ENCODE peak calls at places on chromosomes 11 and 22, in eight cellular contexts. L is progenitor cell of endocrine pancreas, Q is cardiac fibroblast, F is GM23338, O is GM12865, E is HFFc6, D is cardiac muscle cell, U is left ventricle myocardium inferior. Z is an unnamed sample.

GRCh38 chr11:88384678-88385015 is 47.1 kb upstream of the CTSC start:
- DNase-seq in L (no peak), Q (peak), F (no peak), O (peak), E (peak), D (peak), U (no peak), Z (no peak)

GRCh38 chr11:118263694-118264567 is at the start of gene MPZL2:
- DNase-seq in L (peak), Q (no peak), F (peak), O (no peak), E (no peak), D (no peak), U (peak), Z (no peak)

GRCh38 chr11:118194835-118195627 is 18.6 kb upstream of the SCN2B start:
- DNase-seq in L (peak), Q (peak), F (no peak), O (no peak), E (peak), D (peak), U (peak), Z (peak)

GRCh38 chr11:77144854-77145428 is 16.9 kb downstream of the MYO7A start:
- DNase-seq in L (no peak), Q (no peak), F (no peak), O (no peak), E (no peak), D (no peak), U (no peak), Z (no peak)

GRCh38 chr22:23175817-23176644 is 4.3 kb upstream of the BCR start:
- DNase-seq in L (no peak), Q (no peak), F (no peak), O (peak), E (no peak), D (no peak), U (no peak), Z (no peak)

GRCh38 chr22:38243007-38243775 is 29.6 kb downstream of the TMEM184B start:
- DNase-seq in L (peak), Q (peak), F (no peak), O (no peak), E (no peak), D (peak), U (peak), Z (no peak)

GRCh38 chr11:119529063-119529845 is 106.3 kb upstream of the THY1 start:
- DNase-seq in L (no peak), Q (no peak), F (no peak), O (no peak), E (no peak), D (no peak), U (no peak), Z (no peak)

GRCh38 chr11:119594639-119595249 is 134.3 kb downstream of the NECTIN1 start:
- DNase-seq in L (no peak), Q (peak), F (no peak), O (no peak), E (peak), D (peak), U (no peak), Z (no peak)

GRCh38 chr11:118912742-118913410 is 12.8 kb downstream of the BCL9L start:
- DNase-seq in L (no peak), Q (peak), F (no peak), O (peak), E (no peak), D (no peak), U (no peak), Z (no peak)

GRCh38 chr22:41589260-41589600 is 410 bp downstream of the PMM1 start:
- DNase-seq in L (no peak), Q (peak), F (peak), O (peak), E (no peak), D (peak), U (no peak), Z (no peak)

GRCh38 chr11:102793677-102794290 is 4.2 kb downstream of the MMP1 start:
- DNase-seq in L (no peak), Q (no peak), F (no peak), O (no peak), E (no peak), D (no peak), U (no peak), Z (no peak)

GRCh38 chr11:72217856-72218745 is 1.5 kb downstream of the FOLR2 start:
- DNase-seq in L (no peak), Q (no peak), F (no peak), O (no peak), E (no peak), D (no peak), U (no peak), Z (no peak)

GRCh38 chr11:101706541-101706940 is 122.7 kb upstream of the TRPC6 start:
- DNase-seq in L (no peak), Q (peak), F (no peak), O (no peak), E (no peak), D (no peak), U (no peak), Z (no peak)

GRCh38 chr11:46643531-46643930 is 26.2 kb downstream of the ATG13 start:
- DNase-seq in L (no peak), Q (no peak), F (no peak), O (no peak), E (no peak), D (no peak), U (no peak), Z (no peak)

GRCh38 chr11:1783725-1784529 is 20.2 kb upstream of the CTSD start:
- DNase-seq in L (no peak), Q (no peak), F (no peak), O (no peak), E (no peak), D (no peak), U (no peak), Z (no peak)

GRCh38 chr22:44033689-44034088 is 9.6 kb downstream of the PARVB start:
- DNase-seq in L (no peak), Q (no peak), F (peak), O (no peak), E (no peak), D (peak), U (no peak), Z (no peak)

GRCh38 chr22:42711895-42712837 is 8.5 kb downstream of the A4GALT start:
- DNase-seq in L (no peak), Q (no peak), F (no peak), O (peak), E (no peak), D (no peak), U (no peak), Z (no peak)

GRCh38 chr11:66478823-66479740 is 1.2 kb upstream of the DPP3 start:
- DNase-seq in L (no peak), Q (peak), F (peak), O (peak), E (peak), D (peak), U (peak), Z (no peak)

GRCh38 chr11:41334007-41334933 is 125.2 kb downstream of the LRRC4C start:
- DNase-seq in L (no peak), Q (no peak), F (no peak), O (no peak), E (no peak), D (no peak), U (no peak), Z (no peak)

GRCh38 chr11:78812513-78813293 is 238.0 kb upstream of the NARS2 start:
- DNase-seq in L (no peak), Q (no peak), F (peak), O (no peak), E (no peak), D (no peak), U (no peak), Z (no peak)

GRCh38 chr11:123258877-123259276 is 63.8 kb upstream of the CLMP start:
- DNase-seq in L (no peak), Q (no peak), F (no peak), O (peak), E (no peak), D (no peak), U (no peak), Z (no peak)

GRCh38 chr22:28710112-28710888 is 30.7 kb upstream of the TTC28 start:
- DNase-seq in L (no peak), Q (peak), F (no peak), O (no peak), E (peak), D (peak), U (no peak), Z (peak)

GRCh38 chr11:59053387-59053786 is 32.7 kb upstream of the GLYATL1B start:
- DNase-seq in L (peak), Q (peak), F (peak), O (peak), E (peak), D (peak), U (peak), Z (no peak)

GRCh38 chr11:34948721-34949120 is 32.3 kb downstream of the PDHX start:
- DNase-seq in L (no peak), Q (peak), F (no peak), O (no peak), E (no peak), D (peak), U (no peak), Z (no peak)

GRCh38 chr11:125407046-125407445 is 89.0 kb downstream of the FEZ1 start:
- DNase-seq in L (no peak), Q (peak), F (no peak), O (no peak), E (no peak), D (no peak), U (no peak), Z (no peak)

GRCh38 chr11:114270531-114271270 is 25.5 kb upstream of the NNMT start:
- DNase-seq in L (no peak), Q (no peak), F (no peak), O (no peak), E (no peak), D (no peak), U (no peak), Z (no peak)

GRCh38 chr11:2815762-2816496 is 69.6 kb downstream of the CDKN1C start:
- DNase-seq in L (no peak), Q (no peak), F (no peak), O (no peak), E (no peak), D (no peak), U (peak), Z (no peak)

GRCh38 chr11:107562647-107563208 is 2.8 kb downstream of the ALKBH8 start:
- DNase-seq in L (no peak), Q (peak), F (no peak), O (no peak), E (peak), D (peak), U (no peak), Z (no peak)

GRCh38 chr11:74847895-74848294 is 99.2 kb downstream of the RNF169 start:
- DNase-seq in L (no peak), Q (no peak), F (no peak), O (no peak), E (no peak), D (no peak), U (no peak), Z (no peak)

GRCh38 chr22:28029201-28029948 is 110.3 kb upstream of the PITPNB start:
- DNase-seq in L (no peak), Q (peak), F (peak), O (no peak), E (no peak), D (peak), U (peak), Z (no peak)

GRCh38 chr22:27952091-27952490 is 33.0 kb upstream of the PITPNB start:
- DNase-seq in L (no peak), Q (peak), F (no peak), O (no peak), E (peak), D (peak), U (no peak), Z (no peak)

GRCh38 chr11:103927535-103927934 is 108.9 kb upstream of the DDI1 start:
- DNase-seq in L (no peak), Q (peak), F (peak), O (peak), E (peak), D (peak), U (no peak), Z (no peak)

GRCh38 chr11:71255323-71255722 is 2.9 kb upstream of the SHANK2 start:
- DNase-seq in L (no peak), Q (no peak), F (peak), O (no peak), E (no peak), D (no peak), U (no peak), Z (no peak)

GRCh38 chr11:12675951-12676711 is 1.9 kb downstream of the TEAD1 start:
- DNase-seq in L (no peak), Q (peak), F (no peak), O (peak), E (no peak), D (peak), U (no peak), Z (no peak)

GRCh38 chr22:33860386-33860785 is 59.9 kb downstream of the LARGE1 start:
- DNase-seq in L (no peak), Q (no peak), F (no peak), O (no peak), E (no peak), D (no peak), U (no peak), Z (no peak)

DNA sequence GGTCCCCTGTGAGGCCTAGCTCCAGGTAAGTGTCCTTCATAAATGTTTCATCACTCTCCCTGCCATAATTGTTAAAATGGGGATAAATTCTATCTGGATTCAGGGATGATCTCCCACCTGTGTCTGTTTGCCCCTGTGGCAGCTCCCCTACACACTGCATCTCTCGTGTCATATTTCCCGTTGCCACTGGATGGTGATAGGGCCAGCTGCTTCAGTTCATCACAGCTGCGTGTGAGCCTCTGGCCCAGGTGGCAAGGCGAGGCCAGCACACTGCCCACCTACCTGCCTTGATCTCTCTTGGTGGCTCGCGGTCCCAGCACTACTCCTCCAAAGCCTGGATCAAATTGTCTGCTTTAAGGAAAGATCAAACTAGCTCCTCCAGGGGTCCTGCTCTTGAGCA is 187.4 kb downstream of the GRIK4 start:
- DNase-seq in L (no peak), Q (no peak), F (no peak), O (no peak), E (no peak), D (no peak), U (no peak), Z (no peak)
- TF ChIP-seq CTCF in L (no peak), Q (no peak), F (peak), O (no peak), E (no peak), D (no peak), U (no peak), Z (no peak)

GRCh38 chr11:17986711-17987220 is 26.1 kb downstream of the SERGEF start:
- DNase-seq in L (no peak), Q (no peak), F (no peak), O (no peak), E (no peak), D (no peak), U (no peak), Z (no peak)
- TF ChIP-seq CTCF in L (peak), Q (no peak), F (no peak), O (peak), E (peak), D (peak), U (no peak), Z (no peak)

GRCh38 chr11:43021466-43021865 is 290.3 kb upstream of the API5 start:
- DNase-seq in L (no peak), Q (no peak), F (peak), O (peak), E (no peak), D (no peak), U (no peak), Z (no peak)
- TF ChIP-seq CTCF in L (peak), Q (no peak), F (peak), O (peak), E (peak), D (no peak), U (peak), Z (no peak)

GRCh38 chr11:121161349-121161917 is 60.4 kb downstream of the TECTA start:
- DNase-seq in L (no peak), Q (no peak), F (no peak), O (no peak), E (no peak), D (no peak), U (no peak), Z (no peak)
- TF ChIP-seq CTCF in L (no peak), Q (no peak), F (no peak), O (no peak), E (no peak), D (no peak), U (no peak), Z (no peak)

DNA sequence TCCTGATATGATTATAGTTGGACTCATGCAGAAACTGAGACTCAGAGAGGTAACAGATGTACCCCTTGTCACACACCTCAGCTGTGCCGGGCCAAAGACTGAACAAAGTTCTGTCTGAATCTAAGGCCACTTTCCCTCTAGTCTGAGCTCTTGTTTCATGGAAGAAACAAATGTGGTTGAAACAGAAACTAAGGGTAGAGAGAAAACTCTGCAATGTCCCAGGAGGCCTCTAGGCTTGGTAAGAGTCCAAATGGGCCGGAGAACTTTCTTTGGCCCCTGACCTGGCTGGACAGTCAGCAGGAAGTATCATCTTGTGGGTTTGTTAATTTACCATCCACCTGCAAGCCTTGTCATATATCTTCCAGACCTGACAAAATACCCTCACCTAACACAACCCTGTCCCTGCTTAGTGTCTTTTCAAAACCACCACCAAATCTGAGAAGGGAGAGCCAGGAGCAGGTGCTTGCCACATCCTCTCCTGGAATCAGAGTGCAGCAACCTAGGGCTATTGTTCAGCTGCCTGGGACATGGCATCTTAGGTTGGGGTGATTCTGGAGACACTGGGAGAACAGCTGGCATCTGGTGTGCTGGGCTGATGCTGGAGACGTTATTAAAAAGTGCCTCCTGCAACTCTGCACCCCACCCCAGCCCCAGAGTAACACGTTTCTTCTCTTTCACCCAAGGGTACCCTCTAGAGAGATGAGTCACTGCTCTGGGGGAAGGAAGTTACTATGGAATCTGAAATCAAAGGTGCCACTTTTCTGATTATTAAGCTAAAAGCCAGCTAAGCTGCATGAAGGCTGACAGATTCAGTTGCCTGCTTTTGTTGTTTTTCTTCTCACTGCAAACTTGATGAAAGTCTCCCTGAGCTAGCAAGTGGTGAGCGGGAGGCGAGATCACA is 126.3 kb upstream of the TIMP3 start:
- DNase-seq in L (no peak), Q (no peak), F (no peak), O (no peak), E (no peak), D (peak), U (peak), Z (no peak)
- TF ChIP-seq CTCF in L (no peak), Q (no peak), F (no peak), O (no peak), E (peak), D (peak), U (peak), Z (no peak)

DNA sequence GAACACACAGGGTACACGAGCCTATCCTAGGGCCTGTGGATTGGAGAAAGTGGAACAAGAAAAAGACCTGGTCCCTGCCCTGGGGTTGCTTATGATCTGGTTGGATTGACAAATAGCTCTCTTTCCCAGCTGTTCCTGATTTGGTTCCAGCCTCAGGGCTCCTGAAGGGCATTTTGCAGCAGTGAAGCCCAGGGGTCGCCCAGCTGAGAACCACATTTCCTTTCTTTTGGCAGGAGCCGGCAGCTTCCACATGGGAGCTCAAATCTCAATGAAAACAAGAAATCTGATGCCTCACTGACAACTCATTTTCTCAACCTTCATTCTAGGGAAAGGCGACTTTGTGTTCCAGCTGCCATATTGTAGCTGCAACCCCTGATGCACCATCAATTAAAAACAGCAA is 140.6 kb upstream of the CADM1 start:
- DNase-seq in L (no peak), Q (no peak), F (no peak), O (no peak), E (no peak), D (no peak), U (no peak), Z (no peak)
- TF ChIP-seq CTCF in L (no peak), Q (no peak), F (no peak), O (no peak), E (no peak), D (no peak), U (no peak), Z (no peak)

DNA sequence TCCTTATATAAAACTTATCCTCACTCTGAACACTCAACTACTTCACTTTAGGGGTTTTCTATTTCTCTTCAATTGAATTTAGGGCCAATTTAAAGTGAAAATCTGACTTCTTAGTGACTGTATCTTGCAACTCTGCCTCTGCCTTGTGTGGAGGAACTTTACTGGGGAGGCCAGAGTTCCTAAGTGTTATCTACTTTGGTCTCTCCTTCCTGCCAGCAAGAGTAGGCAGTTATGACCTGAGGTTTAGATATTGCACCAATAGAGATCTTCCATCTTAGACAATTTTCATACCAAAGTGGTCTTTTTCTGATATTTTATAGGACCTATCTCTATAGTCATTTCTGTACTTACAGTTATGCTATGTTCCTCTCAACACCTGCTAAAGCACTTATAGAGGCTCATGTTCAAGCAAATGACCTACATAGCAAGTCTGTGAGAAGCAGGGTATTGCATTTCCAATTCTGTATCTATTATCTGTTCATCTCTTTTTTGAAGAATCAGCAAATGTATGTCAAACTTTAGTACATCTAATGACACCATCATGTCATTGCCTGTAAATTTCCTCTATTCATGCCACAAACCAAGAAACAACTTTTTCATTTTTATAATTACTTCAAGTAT is 80.8 kb downstream of the HORMAD2 start:
- DNase-seq in L (no peak), Q (no peak), F (no peak), O (no peak), E (no peak), D (no peak), U (no peak), Z (no peak)
- TF ChIP-seq CTCF in L (no peak), Q (no peak), F (no peak), O (no peak), E (no peak), D (no peak), U (no peak), Z (no peak)

GRCh38 chr11:128021304-128022006 is 565.9 kb downstream of the ETS1 start:
- DNase-seq in L (no peak), Q (peak), F (peak), O (no peak), E (peak), D (peak), U (no peak), Z (no peak)
- TF ChIP-seq CTCF in L (peak), Q (peak), F (peak), O (peak), E (peak), D (peak), U (peak), Z (peak)